ENCODE peak calls at places on chromosomes 7 and 10, in eight cellular contexts. Z is cardiac fibroblast, X is uterus, S is HCT116, T is A673, K is fibroblast of mammary gland, L is AG04450, D is psoas muscle. O is an unnamed sample.

GRCh38 chr10:25725917-25726716 is 207.9 kb upstream of the MYO3A start:
- DNase-seq in Z (peak; percentile 78), X (no peak), S (peak; percentile 35), T (peak; percentile 89), K (peak; percentile 56), L (no peak), D (no peak), O (peak; percentile 79)

GRCh38 chr10:63429280-63429679 is 36.5 kb downstream of the JMJD1C start:
- DNase-seq in Z (peak; percentile 62), X (no peak), S (no peak), T (peak; percentile 55), K (peak; percentile 91), L (peak; percentile 18), D (no peak), O (peak; percentile 54)

GRCh38 chr7:47905071-47905920 is 43.0 kb downstream of the PKD1L1 start:
- DNase-seq in Z (peak; percentile 11), X (no peak), S (no peak), T (no peak), K (no peak), L (no peak), D (no peak), O (peak; percentile 17)

GRCh38 chr7:68020102-68020501 is 1023.5 kb downstream of the TYW1 start:
- DNase-seq in Z (no peak), X (no peak), S (no peak), T (no peak), K (no peak), L (no peak), D (no peak), O (no peak)

GRCh38 chr7:130489140-130489967 is 2.5 kb upstream of the MEST start:
- DNase-seq in Z (peak; percentile 64), X (no peak), S (no peak), T (peak; percentile 30), K (no peak), L (no peak), D (no peak), O (peak; percentile 92)

GRCh38 chr10:78899098-78899754 is 169.5 kb upstream of the ZMIZ1 start:
- DNase-seq in Z (no peak), X (no peak), S (no peak), T (no peak), K (no peak), L (no peak), D (no peak), O (no peak)

GRCh38 chr7:136923111-136923510 is 54.7 kb downstream of the CHRM2 start:
- DNase-seq in Z (peak; percentile 37), X (no peak), S (no peak), T (no peak), K (peak; percentile 30), L (peak; percentile 33), D (no peak), O (peak; percentile 92)

GRCh38 chr10:69684020-69684980 is 54.3 kb downstream of the FAM241B start:
- DNase-seq in Z (peak; percentile 76), X (peak; percentile 61), S (no peak), T (no peak), K (peak; percentile 25), L (no peak), D (peak; percentile 55), O (peak; percentile 64)

GRCh38 chr7:47180268-47180826 is 401.6 kb downstream of the TNS3 start:
- DNase-seq in Z (peak; percentile 79), X (peak; percentile 72), S (peak; percentile 33), T (peak; percentile 55), K (peak; percentile 69), L (peak; percentile 38), D (no peak), O (peak; percentile 86)

GRCh38 chr7:106010331-106010730 is 47.3 kb downstream of the CDHR3 start:
- DNase-seq in Z (peak; percentile 17), X (no peak), S (no peak), T (no peak), K (peak; percentile 29), L (no peak), D (no peak), O (no peak)

GRCh38 chr10:63150745-63151144 is 17.6 kb downstream of the NRBF2 start:
- DNase-seq in Z (no peak), X (no peak), S (no peak), T (no peak), K (no peak), L (no peak), D (no peak), O (no peak)

GRCh38 chr7:117875566-117875965 is 2.3 kb upstream of the CTTNBP2 start:
- DNase-seq in Z (no peak), X (no peak), S (peak; percentile 27), T (peak; percentile 84), K (no peak), L (no peak), D (no peak), O (peak; percentile 42)

GRCh38 chr7:32846630-32847225 is 44.8 kb downstream of the KBTBD2 start:
- DNase-seq in Z (peak; percentile 84), X (peak; percentile 88), S (peak; percentile 82), T (peak; percentile 93), K (peak; percentile 88), L (peak; percentile 56), D (peak; percentile 94), O (peak; percentile 90)

GRCh38 chr7:48841750-48842149 is 82.6 kb upstream of the CDC14C start:
- DNase-seq in Z (no peak), X (no peak), S (no peak), T (no peak), K (no peak), L (no peak), D (no peak), O (no peak)

GRCh38 chr10:120423350-120424197 is 33.5 kb upstream of the PLPP4 start:
- DNase-seq in Z (peak; percentile 62), X (no peak), S (peak; percentile 42), T (peak; percentile 55), K (peak; percentile 48), L (no peak), D (no peak), O (peak; percentile 81)

GRCh38 chr10:89845541-89846275 is 144.3 kb downstream of the KIF20B start:
- DNase-seq in Z (no peak), X (no peak), S (no peak), T (no peak), K (peak; percentile 47), L (no peak), D (no peak), O (peak; percentile 69)

GRCh38 chr10:73517166-73517888 is 21.5 kb upstream of the PPP3CB start:
- DNase-seq in Z (no peak), X (no peak), S (no peak), T (no peak), K (no peak), L (no peak), D (no peak), O (no peak)

GRCh38 chr7:55365103-55365679 is at the start of gene LANCL2:
- DNase-seq in Z (peak; percentile 49), X (no peak), S (no peak), T (no peak), K (peak; percentile 48), L (no peak), D (no peak), O (peak; percentile 55)

GRCh38 chr7:96685755-96686154 is 23.9 kb downstream of the SEM1 start:
- DNase-seq in Z (no peak), X (no peak), S (no peak), T (no peak), K (no peak), L (no peak), D (no peak), O (no peak)

GRCh38 chr10:10897400-10897799 is 120.3 kb upstream of the CELF2 start:
- DNase-seq in Z (no peak), X (no peak), S (no peak), T (no peak), K (peak; percentile 74), L (no peak), D (no peak), O (no peak)

GRCh38 chr7:102436123-102436522 is 2.7 kb downstream of the ORAI2 start:
- DNase-seq in Z (no peak), X (no peak), S (no peak), T (no peak), K (no peak), L (no peak), D (no peak), O (no peak)
- H3K4me3 ChIP-seq in Z (no peak overlapping the region), X (no peak overlapping the region), S (no peak overlapping the region), T (no peak overlapping the region), K (no peak overlapping the region), L (no peak overlapping the region), D (no peak overlapping the region), O (no peak overlapping the region)

DNA sequence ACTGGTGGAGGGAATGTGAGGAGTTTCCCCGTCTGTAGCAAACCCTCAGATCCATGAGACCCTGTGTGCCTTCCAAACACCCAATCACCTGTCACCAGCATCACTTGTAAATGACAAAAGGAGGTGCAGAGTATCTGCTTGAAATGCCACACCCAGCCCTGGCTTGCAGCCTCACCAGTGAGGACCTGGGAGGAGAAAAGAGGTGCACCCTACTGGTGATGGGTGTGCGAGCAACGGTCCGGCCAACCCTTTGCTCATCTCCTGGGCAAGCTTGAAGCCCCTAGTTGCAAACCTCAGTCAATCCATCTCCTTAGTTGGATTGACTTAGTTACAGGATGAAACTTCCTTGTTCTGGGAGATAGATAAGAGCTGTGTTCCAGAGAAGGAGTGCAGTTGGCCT is 62.4 kb upstream of the WAPL start:
- DNase-seq in Z (no peak), X (no peak), S (no peak), T (no peak), K (no peak), L (no peak), D (no peak), O (no peak)
- TF ChIP-seq CTCF in Z (no peak), X (no peak), S (peak; percentile 35), T (no peak), K (peak; percentile 1), L (no peak), D (no peak), O (peak; percentile 31)

DNA sequence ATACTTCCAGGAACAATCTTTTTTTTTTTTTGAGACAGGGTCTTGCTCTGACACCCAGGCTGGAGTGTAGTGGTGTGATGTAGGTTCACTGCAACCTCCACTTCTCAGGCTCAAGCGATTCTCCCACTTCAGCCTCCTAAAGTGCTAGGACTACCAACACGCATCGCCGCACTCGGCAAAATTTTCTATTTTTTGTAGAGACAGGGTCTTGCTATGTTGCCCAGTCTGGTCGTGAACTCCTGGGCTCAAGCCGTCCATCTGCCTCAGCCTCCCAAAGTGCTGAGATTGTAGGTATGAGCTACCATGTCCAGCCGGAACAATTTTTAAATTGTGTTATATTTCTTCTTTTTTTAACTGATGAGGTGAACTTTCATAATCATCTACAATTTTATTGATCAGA is 2.1 kb downstream of the ZNF511 start:
- DNase-seq in Z (no peak), X (no peak), S (no peak), T (no peak), K (no peak), L (no peak), D (no peak), O (no peak)
- H3K4me3 ChIP-seq in Z (no peak overlapping the region), X (no peak overlapping the region), S (no peak overlapping the region), T (no peak overlapping the region), K (no peak overlapping the region), L (no peak overlapping the region), D (no peak overlapping the region), O (no peak overlapping the region)

DNA sequence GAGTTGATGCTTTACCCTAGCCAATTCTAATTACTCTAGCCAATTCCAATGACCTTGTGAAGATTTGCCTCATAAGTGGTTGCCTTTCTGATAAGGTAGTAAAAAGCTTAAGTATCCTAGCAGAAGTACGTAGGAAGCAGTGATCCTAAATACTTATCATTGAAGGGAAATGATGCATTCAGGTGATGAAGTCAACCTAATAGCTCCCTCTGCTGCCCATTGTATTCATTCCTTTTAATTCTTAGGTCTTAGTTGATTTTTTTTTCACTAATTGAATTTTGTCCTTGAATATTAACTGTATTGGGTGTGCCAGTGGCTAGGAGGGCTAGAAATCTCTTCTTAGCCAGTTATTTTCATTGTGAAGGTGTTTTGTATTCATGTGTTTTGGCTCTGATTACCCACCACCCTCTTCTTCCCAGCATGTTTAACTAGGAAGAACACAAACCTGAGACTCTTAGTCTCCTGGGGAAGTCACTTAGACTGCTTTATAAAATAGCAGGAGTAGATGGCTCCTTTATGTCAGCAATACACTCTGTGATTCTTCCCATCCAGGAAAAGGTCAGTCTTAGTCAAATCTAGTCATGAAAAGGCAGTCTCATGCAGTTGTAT is 46.3 kb downstream of the PLEKHA8 start:
- DNase-seq in Z (peak; percentile 68), X (no peak), S (peak; percentile 38), T (peak; percentile 51), K (peak; percentile 67), L (no peak), D (no peak), O (peak; percentile 77)
- TF ChIP-seq CTCF in Z (peak; percentile 44), X (peak; percentile 27), S (peak; percentile 68), T (peak; percentile 63), K (peak; percentile 64), L (peak; percentile 62), D (peak; percentile 33), O (peak; percentile 65)